ENCODE peak calls at places on chromosomes 2 and 18, in nine cellular contexts. N is aorta; O is psoas muscle; P is body of pancreas; A is right atrium auricular region; Y is CD8-positive, alpha-beta T cell; W is upper lobe of right lung; M is substantia nigra; K is HepG2. V is an unnamed sample.

GRCh38 chr2:26241928-26242436 is 2.5 kb downstream of the HADHA start:
- DNase-seq in N (no peak), K (no peak), A (no peak), P (no peak), W (no peak), Y (no peak), M (no peak), O (no peak), V (no peak)

GRCh38 chr2:20578266-20578894 is 72.5 kb downstream of the HS1BP3 start:
- DNase-seq in M (no peak), A (no peak), K (no peak), P (no peak), O (no peak), W (peak), Y (no peak), N (peak), V (no peak)

GRCh38 chr2:231530099-231531085 is at the start of gene NMUR1:
- DNase-seq in W (peak), M (no peak), N (peak), P (peak), A (no peak), K (no peak), Y (peak), O (peak), V (no peak)

GRCh38 chr2:51706220-51706619 is 674.3 kb upstream of the NRXN1 start:
- DNase-seq in W (no peak), Y (no peak), A (no peak), N (no peak), O (no peak), K (no peak), P (no peak), M (no peak), V (no peak)

GRCh38 chr2:23434721-23435121 is 49.7 kb downstream of the KLHL29 start:
- DNase-seq in K (no peak), O (no peak), Y (no peak), N (no peak), P (no peak), W (peak), A (no peak), M (no peak), V (no peak)

GRCh38 chr2:168392031-168392430 is 64.0 kb upstream of the CERS6 start:
- DNase-seq in O (no peak), W (no peak), K (no peak), Y (no peak), A (no peak), P (no peak), N (no peak), M (no peak), V (no peak)

GRCh38 chr2:209147981-209148380 is 275.9 kb upstream of the MAP2 start:
- DNase-seq in N (no peak), K (no peak), P (no peak), O (no peak), W (no peak), A (no peak), Y (no peak), M (no peak), V (no peak)

GRCh38 chr2:19807866-19808265 is 93.9 kb downstream of the TTC32 start:
- DNase-seq in M (no peak), N (no peak), A (peak), Y (no peak), K (no peak), P (no peak), W (no peak), O (no peak), V (no peak)

GRCh38 chr2:39568116-39568515 is 97.6 kb upstream of the TMEM178A start:
- DNase-seq in O (no peak), P (no peak), A (no peak), N (no peak), W (no peak), Y (no peak), K (no peak), M (no peak), V (no peak)

GRCh38 chr18:6009751-6010150 is 114.4 kb upstream of the TMEM200C start:
- DNase-seq in N (no peak), K (no peak), Y (no peak), M (no peak), O (no peak), P (no peak), W (no peak), A (no peak), V (no peak)

GRCh38 chr2:220533485-220533884 is 906.1 kb downstream of the SLC4A3 start:
- DNase-seq in A (no peak), W (no peak), Y (no peak), N (no peak), O (no peak), P (no peak), M (no peak), K (peak), V (peak)

GRCh38 chr2:9736008-9736407 is 105.2 kb upstream of the YWHAQ start:
- DNase-seq in P (no peak), N (no peak), Y (no peak), A (no peak), O (no peak), W (no peak), M (no peak), K (no peak), V (peak)

GRCh38 chr18:63676526-63676925 is 14.8 kb upstream of the SERPINB3 start:
- DNase-seq in N (no peak), A (no peak), O (no peak), P (peak), Y (no peak), K (no peak), M (no peak), W (no peak), V (no peak)

GRCh38 chr2:215698566-215698965 is 262.7 kb upstream of the FN1 start:
- DNase-seq in O (no peak), P (no peak), N (no peak), A (no peak), M (no peak), K (no peak), Y (no peak), W (no peak), V (peak)

GRCh38 chr2:152566728-152567069 is 150.6 kb downstream of the PRPF40A start:
- DNase-seq in A (no peak), Y (no peak), O (no peak), N (no peak), K (no peak), P (peak), M (no peak), W (no peak), V (no peak)

GRCh38 chr18:77099501-77100370 is 32.8 kb downstream of the MBP start:
- DNase-seq in W (no peak), A (no peak), P (no peak), N (no peak), Y (peak), O (peak), M (no peak), K (no peak), V (no peak)

GRCh38 chr2:129778608-129778877 is 200.9 kb upstream of the RAB6C start:
- DNase-seq in O (no peak), P (no peak), Y (peak), M (no peak), N (no peak), K (no peak), A (no peak), W (no peak), V (no peak)

GRCh38 chr2:64220285-64220684 is 76.1 kb upstream of the PELI1 start:
- DNase-seq in N (no peak), Y (no peak), P (no peak), M (no peak), K (no peak), O (no peak), A (no peak), W (no peak), V (no peak)
- H3K27ac ChIP-seq in N (no peak), Y (no peak), P (no peak), M (peak), K (no peak), O (no peak), A (no peak), W (no peak), V (no peak)

GRCh38 chr18:42052137-42052708 is 97.2 kb downstream of the PIK3C3 start:
- DNase-seq in O (no peak), Y (no peak), K (no peak), N (no peak), A (no peak), W (no peak), M (no peak), P (no peak), V (no peak)

GRCh38 chr18:42045346-42045745 is 90.3 kb downstream of the PIK3C3 start:
- DNase-seq in M (no peak), N (no peak), P (no peak), O (no peak), A (no peak), Y (no peak), K (peak), W (no peak), V (no peak)

GRCh38 chr18:42051411-42051810 is 96.4 kb downstream of the PIK3C3 start:
- DNase-seq in Y (no peak), W (no peak), N (no peak), P (no peak), K (no peak), M (no peak), A (no peak), O (no peak), V (no peak)

GRCh38 chr18:42048150-42048549 is 93.1 kb downstream of the PIK3C3 start:
- DNase-seq in A (no peak), K (peak), N (no peak), W (no peak), Y (no peak), O (no peak), P (peak), M (no peak), V (peak)

GRCh38 chr18:42047721-42048120 is 92.7 kb downstream of the PIK3C3 start:
- DNase-seq in A (no peak), P (no peak), M (no peak), O (no peak), K (peak), W (no peak), Y (no peak), N (no peak), V (no peak)
- H3K27ac ChIP-seq in A (no peak), P (no peak), M (no peak), O (no peak), K (no peak), W (no peak), Y (no peak), N (no peak), V (peak)

GRCh38 chr2:109209412-109209811 is 80.4 kb downstream of the SH3RF3 start:
- DNase-seq in O (no peak), W (no peak), K (no peak), M (no peak), Y (peak), A (peak), N (no peak), P (peak), V (peak)
- H3K27ac ChIP-seq in O (peak), W (no peak), K (no peak), M (no peak), Y (no peak), A (no peak), N (no peak), P (peak), V (no peak)

GRCh38 chr18:80194874-80195570 is 52.3 kb downstream of the PARD6G start:
- DNase-seq in O (no peak), N (no peak), W (no peak), K (no peak), M (no peak), P (no peak), Y (no peak), A (peak), V (no peak)

GRCh38 chr18:80198994-80199748 is 48.1 kb downstream of the PARD6G start:
- DNase-seq in N (no peak), O (no peak), M (no peak), K (no peak), Y (no peak), A (no peak), W (no peak), P (no peak), V (no peak)

GRCh38 chr18:80197490-80197889 is 49.8 kb downstream of the PARD6G start:
- DNase-seq in Y (no peak), N (no peak), M (no peak), K (no peak), P (no peak), O (no peak), A (peak), W (no peak), V (no peak)

GRCh38 chr18:80198391-80198790 is 48.9 kb downstream of the PARD6G start:
- DNase-seq in N (no peak), W (no peak), A (peak), Y (no peak), O (no peak), K (no peak), M (no peak), P (no peak), V (no peak)

DNA sequence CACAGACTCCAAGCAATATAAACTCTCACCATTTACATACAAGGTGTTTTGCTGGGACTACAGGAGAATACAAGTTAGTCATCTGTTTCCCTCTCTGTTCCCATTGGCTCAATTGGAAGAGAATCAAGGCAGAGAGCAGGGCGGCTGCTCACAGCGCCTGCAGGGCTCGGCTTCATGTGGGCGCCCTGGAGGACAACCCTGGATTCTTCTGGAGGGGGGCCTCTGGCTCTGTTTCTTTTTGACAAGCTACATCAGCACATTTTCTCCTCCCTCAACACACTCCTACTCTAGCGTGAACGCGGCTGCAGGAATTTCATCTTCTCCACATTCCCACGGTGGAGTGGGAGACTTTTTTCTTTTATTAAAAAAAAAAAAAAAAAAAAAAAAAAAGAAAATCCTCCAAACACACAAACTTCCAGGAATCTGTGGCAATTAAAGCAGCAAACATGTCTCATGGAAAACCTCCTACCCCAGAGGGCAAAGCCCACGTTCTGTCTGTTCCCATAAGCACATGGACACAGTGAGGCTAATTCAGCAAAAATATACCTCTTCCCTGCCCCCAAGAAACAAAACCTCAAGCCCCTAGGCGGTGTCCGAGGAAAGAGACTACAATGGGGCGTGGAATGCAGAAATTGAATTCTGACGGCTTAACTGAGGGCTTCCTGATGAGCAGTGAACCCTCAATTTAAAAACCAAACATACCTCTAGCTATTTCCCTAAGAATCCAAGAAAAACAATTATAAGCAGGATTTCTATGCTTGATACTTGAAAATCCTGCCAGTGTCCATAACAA is 50.6 kb downstream of the PARD6G start:
- DNase-seq in M (no peak), Y (no peak), P (peak), N (no peak), W (no peak), O (no peak), A (peak), K (no peak), V (no peak)
- H3K27ac ChIP-seq in M (no peak), Y (no peak), P (no peak), N (no peak), W (no peak), O (no peak), A (no peak), K (no peak), V (no peak)

GRCh38 chr2:201152517-201152916 is 30.4 kb upstream of the CASP10 start:
- DNase-seq in O (no peak), N (no peak), Y (no peak), K (no peak), A (no peak), W (no peak), P (no peak), M (no peak), V (no peak)

GRCh38 chr2:201151127-201152074 is 31.5 kb upstream of the CASP10 start:
- DNase-seq in K (peak), O (no peak), M (no peak), W (no peak), P (no peak), A (no peak), N (no peak), Y (no peak), V (no peak)

GRCh38 chr2:201150454-201151020 is 32.4 kb upstream of the CASP10 start:
- DNase-seq in W (no peak), A (no peak), P (no peak), O (no peak), Y (no peak), K (no peak), N (no peak), M (no peak), V (no peak)

GRCh38 chr2:201154615-201155014 is 28.3 kb upstream of the CASP10 start:
- DNase-seq in Y (no peak), N (no peak), O (no peak), K (no peak), A (no peak), P (no peak), W (no peak), M (no peak), V (no peak)

DNA sequence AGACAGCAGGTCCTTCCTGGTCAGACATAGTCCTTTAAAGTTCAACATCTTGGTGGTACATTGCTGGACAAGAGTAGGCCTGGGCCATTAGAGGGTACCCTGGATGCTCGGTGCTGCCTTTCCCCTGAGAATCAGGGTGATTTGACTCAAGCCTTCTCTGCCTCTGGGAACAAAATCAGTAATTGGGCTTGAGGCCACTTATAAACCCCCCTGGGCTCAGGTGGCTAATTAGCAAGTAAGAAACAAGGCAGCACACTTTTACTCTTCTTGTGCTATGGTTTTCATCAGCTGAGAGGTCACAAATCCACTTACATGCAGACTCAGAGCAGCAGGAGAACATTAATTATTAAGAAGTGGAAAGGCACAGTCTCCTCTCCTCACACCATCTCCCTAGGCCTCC is 29.9 kb upstream of the CASP10 start:
- DNase-seq in N (no peak), Y (no peak), M (no peak), A (no peak), P (no peak), K (no peak), O (no peak), W (no peak), V (no peak)
- H3K27ac ChIP-seq in N (no peak), Y (no peak), M (peak), A (peak), P (no peak), K (no peak), O (peak), W (peak), V (peak)

GRCh38 chr2:27708666-27709065 is 45.0 kb downstream of the SLC4A1AP start:
- DNase-seq in Y (no peak), W (no peak), K (no peak), M (no peak), P (no peak), A (no peak), O (no peak), N (no peak), V (no peak)

GRCh38 chr2:27708257-27708654 is 44.6 kb downstream of the SLC4A1AP start:
- DNase-seq in Y (no peak), N (no peak), A (peak), P (no peak), W (no peak), K (no peak), M (no peak), O (no peak), V (no peak)

GRCh38 chr2:27711804-27712203 is 48.1 kb downstream of the SLC4A1AP start:
- DNase-seq in O (no peak), A (no peak), K (no peak), M (no peak), W (no peak), Y (no peak), P (no peak), N (no peak), V (no peak)

GRCh38 chr2:27710640-27711430 is 47.1 kb downstream of the SLC4A1AP start:
- DNase-seq in W (no peak), A (peak), M (no peak), N (no peak), Y (no peak), K (no peak), O (no peak), P (no peak), V (no peak)

GRCh38 chr2:27710176-27710575 is 46.5 kb downstream of the SLC4A1AP start:
- DNase-seq in O (no peak), P (no peak), K (no peak), N (no peak), M (no peak), W (no peak), A (peak), Y (no peak), V (no peak)
- H3K27ac ChIP-seq in O (no peak), P (no peak), K (no peak), N (no peak), M (no peak), W (no peak), A (peak), Y (no peak), V (no peak)

GRCh38 chr2:120540719-120541552 is 194.7 kb upstream of the GLI2 start:
- DNase-seq in N (peak), Y (no peak), W (no peak), K (no peak), A (no peak), P (no peak), O (no peak), M (no peak), V (no peak)

GRCh38 chr2:120538691-120539420 is 192.9 kb downstream of the INHBB start:
- DNase-seq in O (no peak), A (no peak), Y (no peak), W (no peak), P (no peak), N (no peak), K (peak), M (no peak), V (no peak)

GRCh38 chr2:120541553-120541932 is 194.1 kb upstream of the GLI2 start:
- DNase-seq in A (no peak), M (no peak), O (peak), K (no peak), N (peak), P (no peak), Y (no peak), W (no peak), V (no peak)

GRCh38 chr2:120539421-120539936 is 193.5 kb downstream of the INHBB start:
- DNase-seq in Y (no peak), N (no peak), A (no peak), K (no peak), P (no peak), M (no peak), O (peak), W (no peak), V (no peak)

GRCh38 chr2:120539937-120540718 is 194.2 kb downstream of the INHBB start:
- DNase-seq in O (peak), M (no peak), W (no peak), Y (no peak), P (peak), K (peak), N (peak), A (peak), V (peak)
- H3K27ac ChIP-seq in O (peak), M (no peak), W (no peak), Y (no peak), P (peak), K (peak), N (no peak), A (peak), V (no peak)

GRCh38 chr18:58580078-58580477 is 48.8 kb downstream of the ALPK2 start:
- DNase-seq in A (no peak), W (no peak), N (no peak), M (no peak), K (no peak), P (no peak), O (no peak), Y (no peak), V (no peak)
- H3K27ac ChIP-seq in A (no peak), W (no peak), N (no peak), M (no peak), K (no peak), P (no peak), O (peak), Y (no peak), V (no peak)

GRCh38 chr2:213022987-213023386 is 128.4 kb downstream of the IKZF2 start:
- DNase-seq in Y (no peak), K (no peak), M (no peak), O (no peak), P (no peak), W (no peak), A (no peak), N (no peak), V (no peak)
- H3K27ac ChIP-seq in Y (no peak), K (no peak), M (no peak), O (no peak), P (no peak), W (no peak), A (no peak), N (no peak), V (no peak)

V was measured in epithelial cell of prostate.